ENCODE peak calls at places on chromosomes 11 and 22, in eight cellular contexts. G, V, I, A, S, E, C and U are unnamed samples.

GRCh38 chr11:133896028-133896427 is 50.7 kb upstream of the SPATA19 start:
- DNase-seq in G (no peak), V (no peak), I (peak), A (no peak), S (no peak), E (no peak), C (no peak), U (no peak)

GRCh38 chr22:35314161-35314942 is 14.7 kb downstream of the TOM1 start:
- DNase-seq in G (no peak), V (no peak), I (peak), A (no peak), S (no peak), E (peak), C (peak), U (no peak)

GRCh38 chr11:74720596-74721478 is 10.4 kb downstream of the CHRDL2 start:
- DNase-seq in G (peak), V (peak), I (peak), A (peak), S (no peak), E (peak), C (peak), U (no peak)

GRCh38 chr11:122604626-122605025 is 50.9 kb upstream of the UBASH3B start:
- DNase-seq in G (no peak), V (no peak), I (no peak), A (no peak), S (no peak), E (no peak), C (no peak), U (no peak)

GRCh38 chr22:42780070-42780540 is 59.4 kb upstream of the A4GALT start:
- DNase-seq in G (peak), V (peak), I (peak), A (peak), S (peak), E (no peak), C (peak), U (peak)

GRCh38 chr11:65003282-65003681 is 6.5 kb upstream of the BATF2 start:
- DNase-seq in G (peak), V (peak), I (no peak), A (no peak), S (no peak), E (no peak), C (no peak), U (no peak)

GRCh38 chr22:40602231-40602630 is 34.3 kb downstream of the MRTFA start:
- DNase-seq in G (no peak), V (no peak), I (no peak), A (no peak), S (no peak), E (no peak), C (no peak), U (no peak)

GRCh38 chr11:45304992-45305335 is 18.8 kb upstream of the SYT13 start:
- DNase-seq in G (no peak), V (no peak), I (no peak), A (no peak), S (no peak), E (no peak), C (no peak), U (no peak)

GRCh38 chr11:118643995-118644345 is 35.5 kb downstream of the TREH start:
- DNase-seq in G (no peak), V (no peak), I (no peak), A (no peak), S (no peak), E (no peak), C (no peak), U (no peak)

GRCh38 chr11:124791626-124792341 is 8.4 kb downstream of the MSANTD2 start:
- DNase-seq in G (peak), V (peak), I (no peak), A (no peak), S (no peak), E (no peak), C (no peak), U (no peak)

GRCh38 chr11:63979426-63979825 is 5.0 kb downstream of the COX8A start:
- DNase-seq in G (no peak), V (no peak), I (no peak), A (no peak), S (no peak), E (no peak), C (no peak), U (no peak)

GRCh38 chr11:63978551-63979235 is 4.3 kb downstream of the COX8A start:
- DNase-seq in G (no peak), V (no peak), I (no peak), A (no peak), S (no peak), E (no peak), C (no peak), U (no peak)

GRCh38 chr11:63970902-63971301 is 3.5 kb upstream of the COX8A start:
- DNase-seq in G (peak), V (no peak), I (no peak), A (no peak), S (no peak), E (no peak), C (no peak), U (no peak)

DNA sequence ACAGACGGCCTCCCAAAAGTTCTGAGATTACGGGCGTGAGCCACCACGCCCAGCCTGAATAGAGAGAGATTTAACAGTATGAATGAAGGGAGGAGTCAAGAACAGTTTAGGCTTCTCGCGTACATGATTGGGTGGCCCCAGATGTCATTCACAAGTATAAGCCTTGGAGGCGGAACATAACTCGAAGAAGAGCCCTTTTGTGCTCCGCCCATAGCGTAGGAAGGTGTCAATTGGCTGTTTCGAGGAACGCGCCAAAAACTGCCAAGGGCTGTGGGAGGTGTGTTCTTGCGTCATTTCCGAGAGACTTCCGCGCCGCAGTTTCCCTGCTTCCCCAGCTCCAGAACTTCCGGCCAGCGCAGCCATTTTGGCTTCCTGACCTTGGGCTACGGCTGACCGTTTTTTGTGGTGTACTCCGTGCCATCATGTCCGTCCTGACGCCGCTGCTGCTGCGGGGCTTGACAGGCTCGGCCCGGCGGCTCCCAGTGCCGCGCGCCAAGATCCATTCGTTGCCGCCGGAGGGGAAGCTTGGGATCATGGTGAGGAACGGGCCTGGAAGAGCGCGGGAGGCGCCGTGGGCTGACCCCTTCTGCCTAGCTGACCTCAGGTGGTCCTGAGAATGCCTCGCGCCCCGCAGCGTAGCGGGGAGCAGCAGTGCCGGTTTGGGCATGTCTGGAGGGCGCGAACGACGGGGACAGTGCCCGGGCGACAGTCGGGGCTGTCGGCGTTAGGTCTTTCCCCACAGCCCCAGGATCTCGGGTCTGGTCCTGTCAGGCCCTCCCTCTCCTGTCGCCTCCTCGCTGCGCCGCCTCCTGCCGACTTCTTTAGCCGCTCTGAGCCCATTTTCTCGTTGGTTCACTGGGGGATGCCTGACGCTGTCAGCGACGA is at the start of gene COX8A:
- DNase-seq in G (peak), V (peak), I (peak), A (peak), S (peak), E (peak), C (peak), U (peak)
- TF ChIP-seq POLR2A in G (peak), V (peak), I (no peak), A (no peak), S (peak), E (peak), C (peak), U (peak)

DNA sequence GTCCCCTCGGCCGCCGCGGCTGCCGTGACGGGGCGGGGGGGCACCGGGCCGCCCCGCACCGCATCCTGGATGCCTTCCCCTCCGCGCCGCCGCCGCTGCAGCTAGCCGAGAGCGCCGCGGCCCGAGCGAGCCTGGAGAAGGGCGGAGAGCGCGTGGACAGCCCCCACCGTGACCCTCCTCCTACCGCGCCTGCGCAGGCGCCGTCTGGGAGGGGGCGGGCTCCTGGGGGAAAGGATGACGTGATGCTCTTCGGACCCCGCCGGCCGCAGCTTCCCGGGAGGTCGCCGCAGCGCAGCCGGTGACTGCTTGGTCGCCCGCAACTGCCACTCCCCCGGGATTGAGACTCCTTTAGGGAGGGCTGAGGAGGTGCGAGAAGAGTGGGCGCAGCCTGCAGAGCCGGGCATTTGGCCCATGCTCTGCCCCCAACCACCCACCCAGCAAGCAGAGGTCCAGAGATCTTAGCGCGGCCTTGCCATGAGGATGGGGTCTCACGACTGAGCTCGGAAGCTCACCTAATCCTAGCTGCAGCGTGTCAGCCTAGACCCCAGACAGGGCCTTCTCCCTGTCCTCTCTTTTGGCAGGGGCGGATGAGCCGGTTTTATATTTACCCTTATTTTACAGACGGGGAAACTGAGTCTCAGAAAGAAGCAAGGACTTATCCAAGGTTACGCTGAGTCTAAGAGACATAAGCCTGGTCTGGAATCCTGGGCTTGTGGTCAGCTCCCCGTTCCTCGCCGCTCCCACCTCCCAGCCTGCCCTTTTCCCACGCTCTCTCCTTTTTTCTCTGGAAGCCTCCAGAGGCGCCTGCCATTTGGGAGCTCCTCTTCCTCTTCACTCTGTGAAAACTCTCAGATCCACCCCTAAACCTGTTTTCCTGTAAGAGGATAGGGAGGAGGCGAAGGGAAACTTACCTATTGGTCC is at the start of gene DENND5A:
- DNase-seq in G (peak), V (peak), I (peak), A (peak), S (peak), E (peak), C (peak), U (peak)
- TF ChIP-seq POLR2A in G (peak), V (peak), I (no peak), A (peak), S (peak), E (peak), C (peak), U (peak)

GRCh38 chr11:69012092-69013008 is 696 bp downstream of the MRGPRF start:
- DNase-seq in G (peak), V (peak), I (no peak), A (no peak), S (no peak), E (peak), C (no peak), U (no peak)
- TF ChIP-seq POLR2A in G (no peak), V (no peak), I (no peak), A (no peak), S (no peak), E (peak), C (no peak), U (no peak)

DNA sequence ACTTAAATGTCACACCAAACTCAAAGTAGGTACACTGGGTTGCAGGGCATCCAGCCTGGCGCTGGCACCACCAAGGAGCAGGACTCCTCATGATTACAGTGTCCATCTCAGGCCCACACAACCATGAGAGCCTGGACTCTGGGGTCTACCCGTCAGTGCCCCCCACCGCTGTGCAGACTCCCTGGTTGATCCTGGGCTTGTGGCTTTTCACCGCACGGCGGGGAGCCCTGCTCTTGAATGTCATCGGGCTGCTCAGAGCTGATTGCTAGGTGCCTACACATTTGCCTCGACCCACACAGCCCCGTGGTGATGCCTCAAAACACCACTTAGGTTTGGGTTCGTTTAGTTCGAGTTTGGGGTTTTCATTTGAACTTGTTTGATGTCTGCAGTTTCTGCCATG is 63.0 kb downstream of the WNT11 start:
- DNase-seq in G (no peak), V (no peak), I (no peak), A (no peak), S (no peak), E (no peak), C (no peak), U (no peak)
- TF ChIP-seq POLR2A in G (no peak), V (no peak), I (no peak), A (no peak), S (no peak), E (no peak), C (no peak), U (no peak)

DNA sequence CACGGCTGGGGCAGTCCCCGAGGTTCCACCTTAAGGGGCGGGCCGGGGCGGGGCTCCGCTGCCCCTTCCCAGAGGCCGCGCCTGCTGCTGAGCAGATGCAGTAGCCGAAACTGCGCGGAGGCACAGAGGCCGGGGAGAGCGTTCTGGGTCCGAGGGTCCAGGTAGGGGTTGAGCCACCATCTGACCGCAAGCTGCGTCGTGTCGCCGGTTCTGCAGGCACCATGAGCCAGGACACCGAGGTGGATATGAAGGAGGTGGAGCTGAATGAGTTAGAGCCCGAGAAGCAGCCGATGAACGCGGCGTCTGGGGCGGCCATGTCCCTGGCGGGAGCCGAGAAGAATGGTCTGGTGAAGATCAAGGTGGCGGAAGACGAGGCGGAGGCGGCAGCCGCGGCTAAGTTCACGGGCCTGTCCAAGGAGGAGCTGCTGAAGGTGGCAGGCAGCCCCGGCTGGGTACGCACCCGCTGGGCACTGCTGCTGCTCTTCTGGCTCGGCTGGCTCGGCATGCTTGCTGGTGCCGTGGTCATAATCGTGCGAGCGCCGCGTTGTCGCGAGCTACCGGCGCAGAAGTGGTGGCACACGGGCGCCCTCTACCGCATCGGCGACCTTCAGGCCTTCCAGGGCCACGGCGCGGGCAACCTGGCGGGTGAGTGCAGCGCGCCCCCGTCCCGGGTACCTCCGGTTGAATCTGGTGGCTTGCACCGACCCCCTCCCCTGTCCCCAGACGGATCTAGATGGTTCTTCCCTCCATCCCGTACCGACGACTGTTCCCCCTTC is at the start of gene SLC3A2:
- DNase-seq in G (peak), V (peak), I (peak), A (peak), S (peak), E (peak), C (peak), U (peak)
- TF ChIP-seq POLR2A in G (peak), V (peak), I (peak), A (peak), S (peak), E (peak), C (peak), U (peak)

DNA sequence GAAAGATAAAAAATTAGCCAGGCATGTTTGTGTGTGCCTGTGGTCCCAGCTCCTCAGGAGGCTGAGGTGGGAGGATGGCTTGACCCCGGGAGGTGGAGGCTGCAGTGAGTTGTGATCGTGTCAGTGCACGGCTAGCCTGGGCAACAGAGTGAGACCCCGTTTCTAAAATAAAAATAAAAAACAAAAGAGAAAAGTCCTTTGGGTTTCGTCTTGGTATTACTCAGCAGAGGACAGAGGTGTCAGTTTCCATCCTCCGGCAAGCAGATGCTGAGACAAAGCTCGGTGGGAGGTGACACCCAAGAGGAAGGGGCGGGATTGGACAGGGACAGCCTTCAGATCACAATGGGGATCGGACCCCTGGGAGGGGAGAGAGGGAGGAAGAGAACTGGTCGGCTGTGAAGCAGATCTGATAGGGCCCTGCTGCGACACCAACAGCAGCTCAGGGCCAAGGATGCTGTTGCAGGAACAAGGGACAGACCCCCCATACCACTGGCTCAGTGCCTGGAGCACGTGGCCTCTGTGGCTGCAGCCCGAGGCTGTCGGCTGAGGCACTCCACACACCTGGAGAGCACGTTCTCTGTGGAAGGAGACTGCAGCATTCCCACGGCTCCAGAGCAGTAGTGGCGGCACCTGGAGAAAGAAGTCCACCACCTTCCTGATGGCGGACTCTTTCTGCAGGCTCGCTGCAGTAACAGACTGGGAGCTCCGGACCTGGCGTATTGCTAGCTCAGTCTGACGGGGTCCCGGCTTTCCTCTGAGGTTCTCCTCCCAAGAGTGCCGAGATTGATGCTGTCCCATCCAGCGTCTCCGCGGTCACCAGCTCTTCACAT is 5.2 kb upstream of the BID start:
- DNase-seq in G (no peak), V (no peak), I (no peak), A (no peak), S (peak), E (no peak), C (no peak), U (no peak)
- TF ChIP-seq POLR2A in G (no peak), V (no peak), I (no peak), A (no peak), S (no peak), E (no peak), C (no peak), U (no peak)